ENCODE peak calls at places on chromosomes 5 and 9, in eight cellular contexts. One of them, this sample, is unnamed.

GRCh38 chr5:114387433-114387832 is 25.6 kb downstream of the KCNN2 start:
- DNase-seq in ELR: no peak
- DNase-seq in AG08396: no peak
- DNase-seq in HTR-8/SVneo: no peak
- DNase-seq in activated CD4-positive, alpha-beta T cell treated with anti-CD3 and anti-CD28 coated beads for 24 hours: no peak
- DNase-seq in nucleus accumbens: no peak
- DNase-seq in stimulated activated naive B cell treated with anti-CD40 and anti-IgM and Interleukin-4, amounts not matched to agents 10 μg/mL and 1 μg/mL and 100 μg/mL, for 72 hours: no peak
- DNase-seq in left lung: no peak
- DNase-seq in this sample: no peak

GRCh38 chr9:81599837-81600236 is 89.5 kb downstream of the TLE1 start:
- DNase-seq in HTR-8/SVneo: no peak
- DNase-seq in AG08396: no peak
- DNase-seq in stimulated activated naive B cell treated with anti-CD40 and anti-IgM and Interleukin-4, amounts not matched to agents 10 μg/mL and 1 μg/mL and 100 μg/mL, for 72 hours: no peak
- DNase-seq in ELR: no peak
- DNase-seq in activated CD4-positive, alpha-beta T cell treated with anti-CD3 and anti-CD28 coated beads for 24 hours: no peak
- DNase-seq in left lung: no peak
- DNase-seq in nucleus accumbens: no peak
- DNase-seq in this sample: no peak

GRCh38 chr9:91560301-91560700 is 136.7 kb upstream of the NFIL3 start:
- DNase-seq in AG08396: no peak
- DNase-seq in HTR-8/SVneo: no peak
- DNase-seq in ELR: peak
- DNase-seq in left lung: no peak
- DNase-seq in stimulated activated naive B cell treated with anti-CD40 and anti-IgM and Interleukin-4, amounts not matched to agents 10 μg/mL and 1 μg/mL and 100 μg/mL, for 72 hours: no peak
- DNase-seq in activated CD4-positive, alpha-beta T cell treated with anti-CD3 and anti-CD28 coated beads for 24 hours: no peak
- DNase-seq in nucleus accumbens: no peak
- DNase-seq in this sample: no peak

GRCh38 chr5:6043491-6044310 is 334.6 kb downstream of the MED10 start:
- DNase-seq in stimulated activated naive B cell treated with anti-CD40 and anti-IgM and Interleukin-4, amounts not matched to agents 10 μg/mL and 1 μg/mL and 100 μg/mL, for 72 hours: no peak
- DNase-seq in AG08396: no peak
- DNase-seq in nucleus accumbens: no peak
- DNase-seq in activated CD4-positive, alpha-beta T cell treated with anti-CD3 and anti-CD28 coated beads for 24 hours: no peak
- DNase-seq in HTR-8/SVneo: no peak
- DNase-seq in ELR: no peak
- DNase-seq in left lung: no peak
- DNase-seq in this sample: no peak

GRCh38 chr5:78753093-78753531 is 104.5 kb upstream of the LHFPL2 start:
- DNase-seq in activated CD4-positive, alpha-beta T cell treated with anti-CD3 and anti-CD28 coated beads for 24 hours: no peak
- DNase-seq in AG08396: no peak
- DNase-seq in ELR: peak
- DNase-seq in left lung: no peak
- DNase-seq in stimulated activated naive B cell treated with anti-CD40 and anti-IgM and Interleukin-4, amounts not matched to agents 10 μg/mL and 1 μg/mL and 100 μg/mL, for 72 hours: no peak
- DNase-seq in HTR-8/SVneo: no peak
- DNase-seq in nucleus accumbens: no peak
- DNase-seq in this sample: no peak

GRCh38 chr9:87107072-87107471 is 159.8 kb upstream of the GAS1 start:
- DNase-seq in nucleus accumbens: no peak
- DNase-seq in activated CD4-positive, alpha-beta T cell treated with anti-CD3 and anti-CD28 coated beads for 24 hours: no peak
- DNase-seq in HTR-8/SVneo: no peak
- DNase-seq in ELR: peak
- DNase-seq in AG08396: no peak
- DNase-seq in left lung: no peak
- DNase-seq in stimulated activated naive B cell treated with anti-CD40 and anti-IgM and Interleukin-4, amounts not matched to agents 10 μg/mL and 1 μg/mL and 100 μg/mL, for 72 hours: no peak
- DNase-seq in this sample: no peak

GRCh38 chr5:38796000-38796738 is 49.6 kb upstream of the OSMR start:
- DNase-seq in ELR: peak
- DNase-seq in nucleus accumbens: peak
- DNase-seq in left lung: no peak
- DNase-seq in AG08396: no peak
- DNase-seq in HTR-8/SVneo: no peak
- DNase-seq in activated CD4-positive, alpha-beta T cell treated with anti-CD3 and anti-CD28 coated beads for 24 hours: no peak
- DNase-seq in stimulated activated naive B cell treated with anti-CD40 and anti-IgM and Interleukin-4, amounts not matched to agents 10 μg/mL and 1 μg/mL and 100 μg/mL, for 72 hours: no peak
- DNase-seq in this sample: no peak

GRCh38 chr5:159951387-159951786 is 35.1 kb downstream of the ADRA1B start:
- DNase-seq in AG08396: no peak
- DNase-seq in nucleus accumbens: no peak
- DNase-seq in stimulated activated naive B cell treated with anti-CD40 and anti-IgM and Interleukin-4, amounts not matched to agents 10 μg/mL and 1 μg/mL and 100 μg/mL, for 72 hours: no peak
- DNase-seq in HTR-8/SVneo: peak
- DNase-seq in left lung: no peak
- DNase-seq in activated CD4-positive, alpha-beta T cell treated with anti-CD3 and anti-CD28 coated beads for 24 hours: no peak
- DNase-seq in ELR: peak
- DNase-seq in this sample: no peak

GRCh38 chr5:135203593-135204036 is 169.6 kb upstream of the PITX1 start:
- DNase-seq in activated CD4-positive, alpha-beta T cell treated with anti-CD3 and anti-CD28 coated beads for 24 hours: no peak
- DNase-seq in stimulated activated naive B cell treated with anti-CD40 and anti-IgM and Interleukin-4, amounts not matched to agents 10 μg/mL and 1 μg/mL and 100 μg/mL, for 72 hours: no peak
- DNase-seq in left lung: no peak
- DNase-seq in ELR: peak
- DNase-seq in nucleus accumbens: no peak
- DNase-seq in AG08396: no peak
- DNase-seq in HTR-8/SVneo: no peak
- DNase-seq in this sample: no peak

GRCh38 chr9:98795295-98795955 is 930 bp downstream of the ANKS6 start:
- DNase-seq in stimulated activated naive B cell treated with anti-CD40 and anti-IgM and Interleukin-4, amounts not matched to agents 10 μg/mL and 1 μg/mL and 100 μg/mL, for 72 hours: no peak
- DNase-seq in left lung: no peak
- DNase-seq in activated CD4-positive, alpha-beta T cell treated with anti-CD3 and anti-CD28 coated beads for 24 hours: no peak
- DNase-seq in nucleus accumbens: no peak
- DNase-seq in AG08396: no peak
- DNase-seq in HTR-8/SVneo: no peak
- DNase-seq in ELR: no peak
- DNase-seq in this sample: no peak